ENCODE peak calls at places on chromosomes 13 and 19, in four cellular contexts. O, H, E and W are unnamed samples.

GRCh38 chr19:27746691-27747380 is 1466.1 kb downstream of the UQCRFS1 start:
- DNase-seq in O (no peak), H (peak; percentile 25), E (no peak), W (peak; percentile 49)

GRCh38 chr13:42379241-42379640 is 107.3 kb downstream of the AKAP11 start:
- DNase-seq in O (no peak), H (no peak), E (no peak), W (no peak)

GRCh38 chr19:44072543-44073401 is 813 bp downstream of the ZNF284 start:
- DNase-seq in O (no peak), H (no peak), E (no peak), W (no peak)

GRCh38 chr19:42409477-42409876 is 17.7 kb downstream of the LIPE start:
- DNase-seq in O (no peak), H (no peak), E (no peak), W (no peak)

GRCh38 chr13:26743971-26744370 is 16.6 kb downstream of the GPR12 start:
- DNase-seq in O (no peak), H (no peak), E (no peak), W (no peak)

GRCh38 chr13:34747507-34747906 is 194.6 kb upstream of the NBEA start:
- DNase-seq in O (no peak), H (no peak), E (no peak), W (no peak)

GRCh38 chr19:55901369-55902079 is 30.6 kb downstream of the NLRP13 start:
- DNase-seq in O (no peak), H (no peak), E (no peak), W (no peak)

GRCh38 chr13:91375119-91375729 is 23.2 kb upstream of the GPC5 start:
- DNase-seq in O (no peak), H (no peak), E (no peak), W (no peak)

GRCh38 chr19:42629191-42629590 is 34.5 kb upstream of the CEACAM8 start:
- DNase-seq in O (no peak), H (no peak), E (no peak), W (no peak)

GRCh38 chr13:112711528-112712265 is 21.9 kb downstream of the ATP11A start:
- DNase-seq in O (peak; percentile 76), H (peak; percentile 86), E (no peak), W (peak; percentile 96)

GRCh38 chr13:34672631-34673030 is 269.4 kb upstream of the NBEA start:
- DNase-seq in O (no peak), H (no peak), E (no peak), W (no peak)

GRCh38 chr13:35347679-35348205 is 128.7 kb downstream of the MAB21L1 start:
- DNase-seq in O (no peak), H (no peak), E (no peak), W (no peak)

GRCh38 chr19:43807651-43808050 is 5.4 kb upstream of the LYPD5 start:
- DNase-seq in O (no peak), H (no peak), E (no peak), W (no peak)

GRCh38 chr13:31436478-31436877 is 236.7 kb downstream of the B3GLCT start:
- DNase-seq in O (no peak), H (no peak), E (no peak), W (no peak)

GRCh38 chr19:32012206-32012605 is 333.2 kb upstream of the ZNF507 start:
- DNase-seq in O (peak; percentile 13), H (no peak), E (no peak), W (no peak)

DNA sequence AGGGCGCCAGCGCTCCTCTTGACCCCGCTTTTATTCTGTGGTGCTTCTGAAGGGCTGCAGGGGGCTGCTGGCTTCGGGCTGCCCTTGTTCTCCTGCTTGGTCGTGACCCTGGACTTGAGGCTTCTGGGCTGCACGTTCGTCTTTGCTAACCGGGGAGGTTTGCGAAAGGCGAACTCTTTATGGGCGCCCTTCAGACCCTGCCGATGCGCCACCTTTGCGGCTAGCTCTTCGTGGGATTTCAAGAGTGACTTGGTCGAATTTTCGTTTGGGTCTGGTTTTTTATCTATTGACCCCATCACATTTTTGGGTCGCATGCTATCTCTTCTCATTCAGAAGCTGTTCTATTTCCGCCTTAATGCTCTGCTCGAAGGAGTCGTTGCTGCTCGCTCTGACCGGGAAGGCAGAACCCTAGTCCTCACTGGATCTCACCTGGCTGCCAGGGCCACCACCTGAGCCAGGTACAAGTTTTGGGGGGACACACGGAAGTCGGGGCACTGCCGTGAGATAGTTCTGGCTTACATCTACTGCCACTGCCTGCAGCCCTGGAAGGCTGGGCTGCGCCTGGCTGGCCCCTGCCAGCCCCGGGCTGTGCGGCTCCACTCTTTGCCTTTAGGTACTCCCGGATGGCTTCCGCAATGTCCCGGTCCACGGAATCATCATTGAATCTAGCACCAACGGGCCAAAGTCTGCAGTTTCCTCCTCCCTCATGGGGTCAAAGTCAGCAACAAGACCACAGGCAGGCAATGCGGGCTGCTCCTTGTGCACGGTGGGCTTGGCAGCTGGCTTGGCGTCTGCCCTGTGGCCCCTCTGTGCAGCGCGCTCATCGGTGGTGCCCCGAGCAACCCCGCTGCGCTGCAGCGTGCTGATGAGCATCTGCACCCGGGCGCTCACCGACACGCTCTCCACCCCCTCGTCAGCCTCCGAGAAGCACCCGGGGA is 16.2 kb downstream of the RB1 start:
- DNase-seq in O (no peak), H (no peak), E (no peak), W (no peak)
- H3K4me3 ChIP-seq in O (no peak overlapping the region), H (no peak overlapping the region), E (no peak overlapping the region), W (no peak overlapping the region)

DNA sequence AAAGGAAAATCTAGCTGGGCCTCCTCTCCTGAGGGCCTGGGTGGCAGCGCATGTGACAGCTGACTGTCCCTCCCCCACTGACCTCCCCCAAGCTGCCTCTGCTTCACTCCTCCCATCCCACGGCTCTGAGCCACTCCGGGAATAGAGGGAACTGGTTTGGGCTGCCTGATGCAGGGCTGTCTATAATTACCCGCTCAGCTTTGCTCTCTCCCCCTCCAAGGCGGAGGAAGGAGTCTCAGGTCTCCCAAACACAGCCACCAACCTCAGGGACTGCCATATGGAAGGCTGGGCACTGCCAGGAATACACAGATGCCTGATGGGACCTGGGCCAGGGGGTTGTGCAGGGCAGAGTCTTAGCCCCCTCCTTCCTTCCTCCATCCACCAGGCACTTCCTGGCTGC is 7.8 kb downstream of the NAPA start:
- DNase-seq in O (no peak), H (no peak), E (no peak), W (no peak)
- TF ChIP-seq SUZ12 in O (no peak), H (no peak), E (no peak), W (no peak)

GRCh38 chr13:94710881-94711560 is 1.3 kb downstream of the SOX21 start:
- DNase-seq in O (no peak), H (no peak), E (no peak), W (no peak)
- H3K4me3 ChIP-seq in O (peak overlapping the region; percentile 63), H (peak overlapping the region; percentile 68), E (no peak overlapping the region), W (peak overlapping the region; percentile 82)

DNA sequence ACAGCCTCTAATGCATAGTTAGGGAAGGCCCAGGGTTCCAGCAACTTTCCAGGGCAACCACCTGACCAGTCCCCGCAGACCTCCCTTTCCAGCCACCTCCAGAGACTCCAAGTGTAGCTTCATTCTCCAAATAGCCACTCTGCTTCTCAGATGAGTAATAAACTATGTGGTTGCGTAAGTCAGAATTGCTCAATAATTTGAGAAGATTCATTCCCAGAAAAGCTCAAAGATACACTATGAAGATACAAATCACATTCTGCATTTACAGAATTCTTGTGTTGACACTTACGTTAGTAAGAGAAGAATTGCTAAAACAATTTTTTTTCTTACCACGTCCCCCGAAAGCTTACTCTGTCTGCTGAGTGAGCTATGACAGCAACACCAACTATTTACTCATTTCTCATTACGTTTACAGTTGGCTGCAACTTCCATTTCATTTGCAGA is 8.2 kb upstream of the LATS2 start:
- DNase-seq in O (peak; percentile 63), H (no peak), E (no peak), W (no peak)
- TF ChIP-seq SUZ12 in O (no peak), H (no peak), E (no peak), W (no peak)

DNA sequence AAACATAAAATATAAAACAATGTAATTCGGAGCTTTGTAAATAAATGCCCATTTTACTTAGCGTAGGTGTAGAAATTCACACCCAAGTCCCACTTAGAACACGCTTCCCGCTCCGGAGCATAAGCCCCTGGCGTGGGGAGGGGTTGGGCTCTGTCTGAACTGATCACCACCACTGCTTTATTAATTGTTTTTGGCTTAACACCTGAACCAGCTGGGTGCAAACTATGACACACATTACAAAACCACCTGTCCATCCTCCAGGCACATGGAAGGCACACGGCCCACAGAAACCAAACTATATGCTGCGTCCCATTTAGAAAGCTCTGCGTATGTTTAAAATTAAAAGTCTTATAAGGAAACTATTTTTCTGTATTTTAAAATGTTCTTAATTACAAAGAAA is 25.9 kb downstream of the RASA3 start:
- DNase-seq in O (no peak), H (no peak), E (no peak), W (no peak)
- H3K4me3 ChIP-seq in O (no peak overlapping the region), H (no peak overlapping the region), E (no peak overlapping the region), W (no peak overlapping the region)

GRCh38 chr19:13621413-13621812 is 115.1 kb upstream of the CACNA1A start:
- DNase-seq in O (no peak), H (peak; percentile 80), E (no peak), W (peak; percentile 89)
- TF ChIP-seq SUZ12 in O (no peak), H (no peak), E (no peak), W (no peak)

GRCh38 chr19:17404015-17404414 is 1.4 kb downstream of the BST2 start:
- DNase-seq in O (no peak), H (no peak), E (no peak), W (no peak)

GRCh38 chr19:17402982-17403855 is 2.2 kb downstream of the BST2 start:
- DNase-seq in O (no peak), H (no peak), E (no peak), W (peak; percentile 72)

GRCh38 chr19:17406039-17406886 is 833 bp upstream of the BST2 start:
- DNase-seq in O (no peak), H (no peak), E (no peak), W (no peak)

GRCh38 chr19:17405250-17406038 is at the start of gene BST2:
- DNase-seq in O (peak; percentile 93), H (no peak), E (peak; percentile 87), W (no peak)

GRCh38 chr19:17404621-17405249 is 695 bp downstream of the BST2 start:
- DNase-seq in O (no peak), H (no peak), E (no peak), W (no peak)
- H3K4me3 ChIP-seq in O (peak overlapping the region; percentile 82), H (peak overlapping the region; percentile 75), E (peak overlapping the region; percentile 83), W (peak overlapping the region; percentile 78)

DNA sequence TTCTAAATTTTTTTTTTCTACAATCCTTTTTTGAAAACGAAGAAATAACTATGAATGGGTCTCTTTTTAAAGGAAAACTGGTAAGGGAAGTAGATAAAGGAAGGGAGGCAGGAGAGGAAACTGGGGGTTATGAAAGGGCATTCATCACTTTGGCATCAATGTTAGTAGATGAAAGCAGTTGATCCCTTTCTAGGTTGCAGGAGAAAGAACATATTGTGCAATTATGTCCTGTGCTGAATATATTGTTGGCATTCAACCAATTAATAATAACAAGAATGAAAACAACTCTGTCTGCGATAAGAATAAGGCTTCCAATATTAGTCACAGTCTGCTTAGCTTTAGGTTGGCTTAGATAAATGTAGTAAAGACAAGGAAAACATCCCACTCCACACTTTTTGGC is 796.8 kb upstream of the KLHL1 start:
- DNase-seq in O (no peak), H (no peak), E (no peak), W (no peak)
- TF ChIP-seq SUZ12 in O (no peak), H (no peak), E (no peak), W (no peak)